ENCODE peak calls at places on chromosomes 3 and 15, in nine cellular contexts. F, W, D, V, T, Q, H, G and Y are unnamed samples.

GRCh38 chr15:66220587-66220986 is 33.0 kb downstream of the MEGF11 start:
- DNase-seq in Q (no peak), W (no peak), H (no peak), D (no peak), F (no peak), V (no peak), T (no peak), G (peak; percentile 13), Y (no peak)

GRCh38 chr3:105790534-105790933 is 78.3 kb downstream of the CBLB start:
- DNase-seq in W (no peak), D (no peak), T (no peak), Q (no peak), V (no peak), H (no peak), G (no peak), F (no peak), Y (no peak)

GRCh38 chr3:60079076-60079475 is 1029.3 kb upstream of the CFAP20DC start:
- DNase-seq in G (peak; percentile 68), H (peak; percentile 56), W (no peak), Q (no peak), D (peak; percentile 12), V (peak; percentile 20), T (no peak), F (no peak), Y (no peak)

GRCh38 chr15:59953392-59953883 is 50.7 kb upstream of the FOXB1 start:
- DNase-seq in D (no peak), Q (no peak), H (no peak), W (no peak), V (no peak), F (no peak), T (no peak), G (no peak), Y (no peak)

GRCh38 chr15:76978522-76979330 is 16.2 kb upstream of the PSTPIP1 start:
- DNase-seq in T (no peak), D (no peak), V (no peak), Q (no peak), H (no peak), W (no peak), F (no peak), G (no peak), Y (no peak)

GRCh38 chr15:51846463-51847230 is 17.2 kb downstream of the TMOD3 start:
- DNase-seq in Q (no peak), D (no peak), H (no peak), F (no peak), W (no peak), T (no peak), G (no peak), V (no peak), Y (peak; percentile 26)

GRCh38 chr3:98038241-98038640 is 3.1 kb upstream of the GABRR3 start:
- DNase-seq in F (no peak), T (no peak), D (no peak), G (no peak), W (no peak), H (no peak), Q (no peak), V (no peak), Y (no peak)

GRCh38 chr15:34047893-34048775 is 9.1 kb upstream of the AVEN start:
- DNase-seq in D (no peak), T (no peak), Q (no peak), H (no peak), W (no peak), F (no peak), V (no peak), G (no peak), Y (no peak)

GRCh38 chr3:54967586-54968244 is 39.9 kb upstream of the LRTM1 start:
- DNase-seq in T (no peak), F (no peak), Q (no peak), W (no peak), V (no peak), D (no peak), H (no peak), G (no peak), Y (no peak)